ENCODE peak calls at places on chromosomes 2 and 18, in four cellular contexts. C, W, H and D are unnamed samples.

GRCh38 chr2:222290691-222291484 is 7.9 kb downstream of the PAX3 start:
- DNase-seq in C (peak; percentile 84), W (no peak), H (no peak), D (no peak)

GRCh38 chr2:237686659-237687136 is 59.3 kb downstream of the LRRFIP1 start:
- DNase-seq in C (peak; percentile 53), W (peak; percentile 66), H (no peak), D (no peak)

GRCh38 chr2:174717273-174717672 is 47.0 kb downstream of the CHRNA1 start:
- DNase-seq in C (peak; percentile 89), W (peak; percentile 14), H (no peak), D (no peak)

GRCh38 chr2:136248907-136249306 is 131.0 kb upstream of the CXCR4 start:
- DNase-seq in C (no peak), W (no peak), H (no peak), D (no peak)

GRCh38 chr2:2696341-2697132 is 365.5 kb upstream of the MYT1L start:
- DNase-seq in C (no peak), W (no peak), H (no peak), D (no peak)

GRCh38 chr2:167946367-167946955 is 300.9 kb downstream of the STK39 start:
- DNase-seq in C (no peak), W (no peak), H (no peak), D (no peak)

GRCh38 chr2:136322436-136322835 is 204.5 kb upstream of the CXCR4 start:
- DNase-seq in C (no peak), W (no peak), H (no peak), D (no peak)

GRCh38 chr2:231100990-231101389 is 23.9 kb downstream of the HTR2B start:
- DNase-seq in C (no peak), W (no peak), H (no peak), D (no peak)

GRCh38 chr2:24917731-24918325 is 2.2 kb downstream of the ADCY3 start:
- DNase-seq in C (no peak), W (no peak), H (no peak), D (no peak)

GRCh38 chr2:24919977-24920812 is at the start of gene ADCY3:
- DNase-seq in C (peak; percentile 35), W (peak; percentile 62), H (no peak), D (peak; percentile 51)

GRCh38 chr2:24919100-24919976 is 699 bp downstream of the ADCY3 start:
- DNase-seq in C (peak; percentile 11), W (no peak), H (no peak), D (peak; percentile 65)

GRCh38 chr2:24917086-24917485 is 3.0 kb downstream of the ADCY3 start:
- DNase-seq in C (peak; percentile 41), W (peak; percentile 33), H (peak; percentile 44), D (no peak)

GRCh38 chr2:24918326-24919099 is 1.5 kb downstream of the ADCY3 start:
- DNase-seq in C (no peak), W (no peak), H (no peak), D (no peak)
- H3K4me3 ChIP-seq in C (peak overlapping the region; percentile 67), W (peak overlapping the region; percentile 58), H (peak overlapping the region; percentile 92), D (peak overlapping the region; percentile 53)

GRCh38 chr2:48249631-48250473 is 280.1 kb upstream of the STON1 start:
- DNase-seq in C (peak; percentile 15), W (peak; percentile 71), H (no peak), D (no peak)
- H3K4me3 ChIP-seq in C (peak overlapping the region; percentile 3), W (no peak overlapping the region), H (no peak overlapping the region), D (no peak overlapping the region)

DNA sequence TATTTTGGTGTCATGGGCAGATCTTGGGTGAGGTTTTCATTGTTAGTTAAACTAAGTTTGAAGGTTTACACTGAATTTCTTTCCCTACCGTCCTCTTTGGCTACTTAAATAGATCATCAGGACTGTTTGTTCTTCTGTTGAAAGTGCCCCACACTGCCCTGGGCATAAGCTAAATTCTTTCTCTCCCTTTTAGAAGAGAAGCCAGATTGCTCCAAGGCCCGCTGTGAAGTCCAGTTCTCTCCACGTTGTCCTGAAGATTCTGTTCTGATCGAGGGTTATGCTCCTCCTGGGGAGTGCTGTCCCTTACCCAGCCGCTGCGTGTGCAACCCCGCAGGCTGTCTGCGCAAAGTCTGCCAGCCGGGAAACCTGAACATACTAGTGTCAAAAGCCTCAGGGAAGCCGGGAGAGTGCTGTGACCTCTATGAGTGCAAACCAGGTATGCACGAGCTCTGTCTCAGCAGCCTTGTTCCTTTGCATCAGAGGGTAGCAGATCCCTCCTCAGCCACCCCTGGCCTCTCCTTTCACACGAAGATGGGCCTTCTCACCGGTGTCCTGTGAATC is 85.6 kb downstream of the CRIM1 start:
- DNase-seq in C (no peak), W (no peak), H (no peak), D (no peak)
- H3K4me3 ChIP-seq in C (no peak overlapping the region), W (no peak overlapping the region), H (no peak overlapping the region), D (no peak overlapping the region)

GRCh38 chr2:113175736-113176695 is 2.2 kb downstream of the PSD4 start:
- DNase-seq in C (no peak), W (no peak), H (no peak), D (no peak)
- H3K4me3 ChIP-seq in C (no peak overlapping the region), W (no peak overlapping the region), H (peak overlapping the region; percentile 95), D (peak overlapping the region; percentile 58)

GRCh38 chr18:13641551-13642439 is 84.6 kb downstream of the FAM210A start:
- DNase-seq in C (no peak), W (peak; percentile 22), H (no peak), D (no peak)
- H3K4me3 ChIP-seq in C (peak overlapping the region; percentile 20), W (peak overlapping the region; percentile 30), H (no peak overlapping the region), D (no peak overlapping the region)

DNA sequence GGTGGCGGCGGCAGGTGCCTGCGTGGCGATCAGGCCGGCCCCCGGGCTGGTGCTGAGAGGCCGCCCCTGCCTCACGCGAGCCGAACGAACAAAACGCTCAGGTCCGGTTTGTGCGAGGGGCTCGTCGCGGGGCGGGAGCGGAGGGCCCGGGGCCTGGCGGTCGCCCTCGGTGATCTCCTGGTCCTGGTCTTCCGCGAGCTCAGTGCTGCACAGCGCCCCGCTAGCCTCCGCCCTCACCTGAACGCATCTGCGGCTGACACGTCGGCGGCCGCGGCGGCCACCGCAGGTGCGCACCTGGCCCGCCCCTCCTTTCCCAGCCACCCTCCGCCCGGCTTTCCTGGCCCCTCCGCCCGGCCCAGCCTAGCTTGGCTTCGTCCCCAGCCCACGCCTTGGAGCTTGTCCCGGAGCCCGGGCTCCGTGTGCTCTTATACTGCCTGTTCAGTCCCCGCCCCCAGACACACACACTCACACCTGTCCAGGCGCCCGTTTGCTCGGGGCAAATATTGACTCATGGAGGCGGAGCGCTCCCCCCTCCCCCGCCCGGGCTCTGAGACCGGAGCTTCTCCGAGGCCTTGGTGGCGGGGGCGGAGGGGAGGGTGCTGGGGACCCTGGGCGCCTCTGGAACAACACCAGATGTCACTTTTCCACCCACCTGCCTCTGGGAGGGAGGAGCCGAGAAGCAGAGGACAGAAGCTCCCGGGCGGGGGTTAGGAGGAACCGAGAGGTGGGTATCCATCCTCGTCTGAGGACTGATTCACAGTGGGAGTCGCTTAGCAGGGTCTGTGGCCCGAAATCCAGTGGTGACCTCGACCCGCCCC is 8.6 kb upstream of the CRYBA2 start:
- DNase-seq in C (no peak), W (no peak), H (no peak), D (no peak)
- H3K4me3 ChIP-seq in C (no peak overlapping the region), W (no peak overlapping the region), H (no peak overlapping the region), D (peak overlapping the region; percentile 39)